ENCODE peak calls at places on chromosomes 3 and 15, in four cellular contexts. One of them, this sample, is unnamed.
A peak's percentile ranks its signal among the peaks of the same experiment; 100 is the strongest.

GRCh38 chr15:41819455-41820050 is 8.3 kb upstream of the JMJD7 start:
- DNase-seq in tibial nerve: no peak
- DNase-seq in HCT116: no peak
- DNase-seq in transverse colon: no peak
- DNase-seq in this sample: no peak

GRCh38 chr15:66682865-66683264 is 19.2 kb upstream of the SMAD6 start:
- DNase-seq in HCT116: no peak
- DNase-seq in tibial nerve: no peak
- DNase-seq in transverse colon: no peak
- DNase-seq in this sample: no peak

GRCh38 chr3:13379191-13379830 is 40.8 kb downstream of the NUP210 start:
- DNase-seq in HCT116: no peak
- DNase-seq in transverse colon: no peak
- DNase-seq in tibial nerve: no peak
- DNase-seq in this sample: no peak

GRCh38 chr15:45093622-45094357 is 20.2 kb downstream of the DUOX2 start:
- DNase-seq in transverse colon: no peak
- DNase-seq in tibial nerve: no peak
- DNase-seq in HCT116: no peak
- DNase-seq in this sample: no peak

GRCh38 chr3:10260211-10260701 is 12.0 kb downstream of the TATDN2 start:
- DNase-seq in HCT116: no peak
- DNase-seq in transverse colon: no peak
- DNase-seq in tibial nerve: no peak
- DNase-seq in this sample: no peak

GRCh38 chr3:73255609-73256029 is 194.2 kb downstream of the EBLN2 start:
- DNase-seq in HCT116: no peak
- DNase-seq in transverse colon: peak; percentile 60
- DNase-seq in tibial nerve: no peak
- DNase-seq in this sample: peak; percentile 18

GRCh38 chr3:137647179-137647578 is 116.9 kb upstream of the SOX14 start:
- DNase-seq in transverse colon: no peak
- DNase-seq in HCT116: no peak
- DNase-seq in tibial nerve: no peak
- DNase-seq in this sample: no peak

GRCh38 chr3:116057403-116058006 is 387.8 kb downstream of the LSAMP start:
- DNase-seq in HCT116: no peak
- DNase-seq in transverse colon: no peak
- DNase-seq in tibial nerve: no peak
- DNase-seq in this sample: no peak

GRCh38 chr3:65439641-65440040 is 599.1 kb downstream of the MAGI1 start:
- DNase-seq in transverse colon: peak; percentile 35
- DNase-seq in tibial nerve: no peak
- DNase-seq in HCT116: peak; percentile 6
- DNase-seq in this sample: peak; percentile 19

DNA sequence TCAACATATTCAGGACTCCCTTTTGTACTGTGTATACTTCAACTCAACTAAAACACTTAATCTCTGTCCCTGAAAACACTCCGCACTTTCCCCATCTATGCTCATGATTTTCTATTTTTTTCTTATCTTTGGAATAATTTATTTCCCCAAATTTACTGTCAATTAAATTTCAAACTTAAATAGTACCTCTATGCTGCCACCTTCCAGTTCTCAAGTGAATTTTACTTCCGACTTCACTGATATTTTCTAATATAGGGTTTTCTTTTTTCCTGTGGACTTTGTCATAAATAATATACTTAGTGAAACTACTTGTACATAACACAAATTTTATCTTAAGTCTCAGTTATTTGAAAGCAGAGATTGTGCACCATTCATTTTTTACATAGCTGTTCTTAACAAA is 1303.3 kb downstream of the OTOL1 start:
- DNase-seq in HCT116: no peak
- DNase-seq in transverse colon: no peak
- DNase-seq in tibial nerve: no peak
- DNase-seq in this sample: no peak
- TF ChIP-seq CTCF in HCT116: no peak
- TF ChIP-seq CTCF in transverse colon: no peak
- TF ChIP-seq CTCF in tibial nerve: no peak
- TF ChIP-seq CTCF in this sample: no peak

DNA sequence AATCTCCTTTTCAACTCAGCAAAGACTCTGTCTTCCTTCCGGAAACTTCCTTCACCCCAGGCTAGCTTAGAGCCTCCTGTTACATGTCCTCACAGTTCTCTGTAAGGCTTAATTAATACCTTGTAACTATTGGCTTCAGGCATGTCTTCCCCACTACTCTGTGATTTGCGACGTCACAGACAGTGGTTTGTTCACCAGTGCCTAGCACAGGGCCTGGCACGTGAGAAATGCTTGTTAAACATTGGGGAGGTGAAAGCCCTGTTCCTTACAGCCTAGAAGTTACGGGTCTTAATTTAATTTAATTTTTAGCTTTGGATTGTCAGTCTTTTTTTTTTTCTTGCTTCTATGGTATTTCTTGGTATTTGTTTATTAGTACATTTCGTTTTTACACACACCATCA is 36.4 kb upstream of the CACNA2D3 start:
- DNase-seq in HCT116: no peak
- DNase-seq in tibial nerve: no peak
- DNase-seq in transverse colon: no peak
- DNase-seq in this sample: no peak
- H3K27me3 ChIP-seq in HCT116: peaks cover 31% of the 10 kb centered on the region
- H3K27me3 ChIP-seq in tibial nerve: peaks cover 26% of the 10 kb centered on the region
- H3K27me3 ChIP-seq in transverse colon: peaks cover 54% of the 10 kb centered on the region
- H3K27me3 ChIP-seq in this sample: no peaks in the 10 kb centered on the region

DNA sequence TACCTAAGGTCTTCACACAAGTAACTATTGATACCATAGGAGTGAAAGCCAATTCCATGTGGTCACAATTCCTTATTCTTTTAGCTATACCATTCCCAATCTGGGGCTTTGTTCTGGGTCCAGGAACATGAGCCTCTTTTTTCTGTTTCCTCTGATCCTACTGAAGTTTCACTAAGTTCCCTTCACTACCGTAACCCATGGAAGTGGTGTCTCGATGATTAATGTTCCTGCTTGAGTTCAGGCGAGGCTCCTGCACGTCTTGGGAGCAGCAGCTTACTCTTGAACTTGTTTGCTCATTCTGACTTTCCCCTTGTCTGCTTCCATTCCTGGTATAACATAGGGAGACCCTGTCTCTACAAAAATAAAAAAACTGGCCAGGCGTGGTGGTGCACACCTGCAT is 23.6 kb downstream of the ZNF592 start:
- DNase-seq in HCT116: no peak
- DNase-seq in transverse colon: no peak
- DNase-seq in tibial nerve: no peak
- DNase-seq in this sample: no peak
- TF ChIP-seq POLR2A in HCT116: no peak
- TF ChIP-seq POLR2A in transverse colon: no peak
- TF ChIP-seq POLR2A in tibial nerve: no peak
- TF ChIP-seq POLR2A in this sample: no peak

GRCh38 chr3:168044049-168044448 is 51.7 kb downstream of the GOLIM4 start:
- DNase-seq in transverse colon: no peak
- DNase-seq in HCT116: no peak
- DNase-seq in tibial nerve: no peak
- DNase-seq in this sample: no peak

GRCh38 chr3:168036654-168037419 is 58.9 kb downstream of the GOLIM4 start:
- DNase-seq in transverse colon: no peak
- DNase-seq in tibial nerve: no peak
- DNase-seq in HCT116: no peak
- DNase-seq in this sample: no peak

DNA sequence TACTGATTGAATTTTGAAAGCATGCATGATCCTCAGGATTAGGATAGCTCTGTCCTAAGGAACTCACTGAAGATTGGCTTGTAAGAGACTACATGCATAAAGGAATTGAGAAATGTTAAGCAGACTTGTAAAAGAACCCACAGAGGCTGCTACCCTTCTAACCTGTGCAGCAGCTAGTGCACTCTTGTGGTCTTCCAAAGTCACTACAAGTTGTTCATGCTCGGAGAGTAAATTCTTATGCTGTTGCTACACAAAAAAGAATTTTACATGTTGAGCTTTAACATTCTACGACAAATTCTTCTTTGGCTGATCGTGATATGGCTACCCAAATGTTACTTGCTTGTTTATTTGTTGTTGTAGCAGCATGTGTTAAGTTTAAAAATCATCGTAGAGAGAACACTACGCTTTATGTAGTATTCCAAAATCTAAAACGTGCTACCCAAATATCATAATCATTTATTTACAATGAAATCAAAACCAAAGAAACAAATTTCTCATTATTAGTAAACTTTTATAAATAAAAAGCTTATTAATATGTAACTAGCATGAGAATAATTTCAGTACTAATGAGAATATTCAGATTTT is 55.0 kb downstream of the GOLIM4 start:
- DNase-seq in transverse colon: no peak
- DNase-seq in HCT116: peak; percentile 32
- DNase-seq in tibial nerve: no peak
- DNase-seq in this sample: no peak
- TF ChIP-seq CTCF in transverse colon: peak; percentile 54
- TF ChIP-seq CTCF in HCT116: peak; percentile 74
- TF ChIP-seq CTCF in tibial nerve: peak; percentile 29
- TF ChIP-seq CTCF in this sample: peak; percentile 5

GRCh38 chr15:77837649-77838025 is 204.9 kb upstream of the LINGO1 start:
- DNase-seq in tibial nerve: no peak
- DNase-seq in transverse colon: no peak
- DNase-seq in HCT116: no peak
- DNase-seq in this sample: no peak

GRCh38 chr15:77836901-77837648 is 204.4 kb upstream of the LINGO1 start:
- DNase-seq in HCT116: no peak
- DNase-seq in transverse colon: no peak
- DNase-seq in tibial nerve: no peak
- DNase-seq in this sample: no peak

GRCh38 chr15:77838595-77838994 is 205.9 kb upstream of the LINGO1 start:
- DNase-seq in transverse colon: no peak
- DNase-seq in HCT116: no peak
- DNase-seq in tibial nerve: no peak
- DNase-seq in this sample: no peak

GRCh38 chr15:77839431-77839830 is 206.7 kb upstream of the LINGO1 start:
- DNase-seq in transverse colon: no peak
- DNase-seq in tibial nerve: no peak
- DNase-seq in HCT116: no peak
- DNase-seq in this sample: no peak

GRCh38 chr15:77838061-77838460 is 205.3 kb upstream of the LINGO1 start:
- DNase-seq in HCT116: no peak
- DNase-seq in tibial nerve: no peak
- DNase-seq in transverse colon: no peak
- DNase-seq in this sample: no peak
- H3K27me3 ChIP-seq in HCT116: peaks cover 41% of the 10 kb centered on the region
- H3K27me3 ChIP-seq in tibial nerve: peaks cover 11% of the 10 kb centered on the region
- H3K27me3 ChIP-seq in transverse colon: peaks cover 8% of the 10 kb centered on the region
- H3K27me3 ChIP-seq in this sample: no peaks in the 10 kb centered on the region

GRCh38 chr3:15859507-15860013 is 61.8 kb upstream of the ANKRD28 start:
- DNase-seq in HCT116: peak; percentile 52
- DNase-seq in transverse colon: peak; percentile 86
- DNase-seq in tibial nerve: peak; percentile 70
- DNase-seq in this sample: peak; percentile 73
- TF ChIP-seq POLR2A in HCT116: no peak
- TF ChIP-seq POLR2A in transverse colon: peak; percentile 60
- TF ChIP-seq POLR2A in tibial nerve: peak; percentile 62
- TF ChIP-seq POLR2A in this sample: peak; percentile 73

GRCh38 chr3:61250784-61251173 is 473 bp downstream of the FHIT start:
- DNase-seq in HCT116: peak; percentile 34
- DNase-seq in transverse colon: peak; percentile 40
- DNase-seq in tibial nerve: peak; percentile 24
- DNase-seq in this sample: peak; percentile 28

GRCh38 chr3:61252836-61253235 is 1.6 kb upstream of the FHIT start:
- DNase-seq in HCT116: no peak
- DNase-seq in transverse colon: no peak
- DNase-seq in tibial nerve: no peak
- DNase-seq in this sample: no peak

GRCh38 chr3:61251174-61251972 is at the start of gene FHIT:
- DNase-seq in transverse colon: peak; percentile 95
- DNase-seq in HCT116: peak; percentile 90
- DNase-seq in tibial nerve: peak; percentile 89
- DNase-seq in this sample: peak; percentile 93

GRCh38 chr3:61257148-61257547 is 5.9 kb upstream of the FHIT start:
- DNase-seq in transverse colon: no peak
- DNase-seq in tibial nerve: no peak
- DNase-seq in HCT116: no peak
- DNase-seq in this sample: no peak

GRCh38 chr3:61253756-61254155 is 2.5 kb upstream of the FHIT start:
- DNase-seq in transverse colon: no peak
- DNase-seq in HCT116: no peak
- DNase-seq in tibial nerve: no peak
- DNase-seq in this sample: no peak
- TF ChIP-seq CTCF in transverse colon: no peak
- TF ChIP-seq CTCF in HCT116: no peak
- TF ChIP-seq CTCF in tibial nerve: no peak
- TF ChIP-seq CTCF in this sample: no peak

DNA sequence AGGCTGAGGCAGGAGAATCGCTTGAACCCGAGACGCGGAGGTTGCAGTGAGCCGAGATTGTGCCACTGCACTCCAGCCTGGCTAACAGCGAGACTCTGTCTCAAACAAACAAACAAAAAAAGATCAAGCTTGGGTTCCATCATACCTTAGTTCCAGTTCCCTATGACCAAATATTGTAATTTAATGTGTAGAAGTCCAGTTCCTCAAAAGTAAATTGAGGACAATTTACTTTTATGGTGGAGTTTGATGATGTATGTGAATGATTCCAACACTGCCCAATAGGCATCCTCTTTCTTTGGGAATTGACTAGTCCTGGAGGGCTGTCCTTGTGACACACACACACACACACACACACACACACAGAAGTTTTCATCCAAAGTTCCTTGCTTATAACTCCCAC is 2.8 kb upstream of the PKM start:
- DNase-seq in transverse colon: no peak
- DNase-seq in HCT116: no peak
- DNase-seq in tibial nerve: no peak
- DNase-seq in this sample: no peak
- H3K27me3 ChIP-seq in transverse colon: no peaks in the 10 kb centered on the region
- H3K27me3 ChIP-seq in HCT116: no peaks in the 10 kb centered on the region
- H3K27me3 ChIP-seq in tibial nerve: no peaks in the 10 kb centered on the region
- H3K27me3 ChIP-seq in this sample: no peaks in the 10 kb centered on the region

GRCh38 chr15:32781781-32782180 is 64.0 kb downstream of the GREM1 start:
- DNase-seq in transverse colon: no peak
- DNase-seq in HCT116: no peak
- DNase-seq in tibial nerve: no peak
- DNase-seq in this sample: no peak
- TF ChIP-seq POLR2A in transverse colon: no peak
- TF ChIP-seq POLR2A in HCT116: no peak
- TF ChIP-seq POLR2A in tibial nerve: no peak
- TF ChIP-seq POLR2A in this sample: no peak

This sample was measured in uterus.